ENCODE peak calls at places on chromosomes 1 and 21, in four cellular contexts. X is K562, U is HepG2, L is HCT116. S is an unnamed sample.

GRCh38 chr1:233025156-233025555 is 74.7 kb downstream of the NTPCR start:
- DNase-seq in X (peak), U (peak), L (no peak), S (peak)

GRCh38 chr1:20589331-20590312 is 725 bp downstream of the CDA start:
- DNase-seq in X (peak), U (no peak), L (no peak), S (no peak)

GRCh38 chr1:64241069-64241468 is 37.6 kb downstream of the UBE2U start:
- DNase-seq in X (no peak), U (no peak), L (no peak), S (no peak)

GRCh38 chr1:219313961-219314360 is 140.3 kb downstream of the LYPLAL1 start:
- DNase-seq in X (no peak), U (no peak), L (no peak), S (no peak)

GRCh38 chr1:109197163-109198042 is 16.3 kb upstream of the SARS1 start:
- DNase-seq in X (peak), U (peak), L (peak), S (peak)

GRCh38 chr1:57591854-57592253 is 168.0 kb upstream of the DAB1 start:
- DNase-seq in X (no peak), U (no peak), L (no peak), S (no peak)

GRCh38 chr1:200873671-200874397 is 1.1 kb downstream of the GPR25 start:
- DNase-seq in X (no peak), U (no peak), L (no peak), S (no peak)

GRCh38 chr1:26225033-26225831 is 8.8 kb upstream of the CEP85 start:
- DNase-seq in X (no peak), U (peak), L (no peak), S (no peak)

GRCh38 chr21:42112223-42112622 is 41.1 kb downstream of the UMODL1 start:
- DNase-seq in X (no peak), U (no peak), L (no peak), S (no peak)

GRCh38 chr21:28793043-28793442 is 199.6 kb downstream of the LTN1 start:
- DNase-seq in X (peak), U (no peak), L (no peak), S (no peak)

GRCh38 chr1:84506729-84507453 is 510 bp upstream of the GNG5 start:
- DNase-seq in X (peak), U (no peak), L (no peak), S (no peak)

GRCh38 chr1:84504580-84505021 is 1.6 kb upstream of the SPATA1 start:
- DNase-seq in X (peak), U (no peak), L (no peak), S (no peak)

GRCh38 chr1:84505167-84506001 is 802 bp upstream of the SPATA1 start:
- DNase-seq in X (peak), U (peak), L (no peak), S (no peak)

GRCh38 chr1:84508510-84508909 is 2.1 kb upstream of the GNG5 start:
- DNase-seq in X (no peak), U (peak), L (no peak), S (no peak)

GRCh38 chr1:84506002-84506728 is at the start of the genes GNG5 and SPATA1:
- DNase-seq in X (peak), U (peak), L (peak), S (peak)
- TF ChIP-seq REST in X (peak), U (peak), L (no peak), S (no peak)

GRCh38 chr1:202090994-202091393 is 31.7 kb upstream of the GPR37L1 start:
- DNase-seq in X (no peak), U (peak), L (no peak), S (no peak)
- TF ChIP-seq TCF7L2 in X (no peak), U (no peak), L (no peak), S (no peak)

GRCh38 chr1:22123901-22124404 is 18.9 kb downstream of the WNT4 start:
- DNase-seq in X (no peak), U (no peak), L (no peak), S (no peak)

GRCh38 chr1:22122273-22123070 is 20.4 kb downstream of the WNT4 start:
- DNase-seq in X (no peak), U (no peak), L (no peak), S (no peak)

GRCh38 chr1:22126531-22126930 is 16.4 kb downstream of the WNT4 start:
- DNase-seq in X (no peak), U (no peak), L (no peak), S (no peak)

GRCh38 chr1:22123071-22123390 is 19.9 kb downstream of the WNT4 start:
- DNase-seq in X (no peak), U (no peak), L (no peak), S (no peak)

GRCh38 chr1:22124592-22125229 is 18.2 kb downstream of the WNT4 start:
- DNase-seq in X (no peak), U (no peak), L (no peak), S (no peak)
- TF ChIP-seq REST in X (no peak), U (no peak), L (no peak), S (no peak)

GRCh38 chr1:169523904-169524303 is 38.2 kb upstream of the SLC19A2 start:
- DNase-seq in X (no peak), U (no peak), L (no peak), S (no peak)
- TF ChIP-seq TCF7L2 in X (no peak), U (no peak), L (no peak), S (no peak)

GRCh38 chr1:11053758-11054137 is 6.1 kb downstream of the SRM start:
- DNase-seq in X (peak), U (no peak), L (no peak), S (no peak)

GRCh38 chr1:11051781-11052510 is 4.9 kb upstream of the MASP2 start:
- DNase-seq in X (no peak), U (no peak), L (no peak), S (no peak)

GRCh38 chr1:11054181-11054580 is 5.6 kb downstream of the SRM start:
- DNase-seq in X (no peak), U (no peak), L (no peak), S (no peak)

GRCh38 chr1:11054666-11055065 is 5.2 kb downstream of the SRM start:
- DNase-seq in X (no peak), U (no peak), L (no peak), S (no peak)

DNA sequence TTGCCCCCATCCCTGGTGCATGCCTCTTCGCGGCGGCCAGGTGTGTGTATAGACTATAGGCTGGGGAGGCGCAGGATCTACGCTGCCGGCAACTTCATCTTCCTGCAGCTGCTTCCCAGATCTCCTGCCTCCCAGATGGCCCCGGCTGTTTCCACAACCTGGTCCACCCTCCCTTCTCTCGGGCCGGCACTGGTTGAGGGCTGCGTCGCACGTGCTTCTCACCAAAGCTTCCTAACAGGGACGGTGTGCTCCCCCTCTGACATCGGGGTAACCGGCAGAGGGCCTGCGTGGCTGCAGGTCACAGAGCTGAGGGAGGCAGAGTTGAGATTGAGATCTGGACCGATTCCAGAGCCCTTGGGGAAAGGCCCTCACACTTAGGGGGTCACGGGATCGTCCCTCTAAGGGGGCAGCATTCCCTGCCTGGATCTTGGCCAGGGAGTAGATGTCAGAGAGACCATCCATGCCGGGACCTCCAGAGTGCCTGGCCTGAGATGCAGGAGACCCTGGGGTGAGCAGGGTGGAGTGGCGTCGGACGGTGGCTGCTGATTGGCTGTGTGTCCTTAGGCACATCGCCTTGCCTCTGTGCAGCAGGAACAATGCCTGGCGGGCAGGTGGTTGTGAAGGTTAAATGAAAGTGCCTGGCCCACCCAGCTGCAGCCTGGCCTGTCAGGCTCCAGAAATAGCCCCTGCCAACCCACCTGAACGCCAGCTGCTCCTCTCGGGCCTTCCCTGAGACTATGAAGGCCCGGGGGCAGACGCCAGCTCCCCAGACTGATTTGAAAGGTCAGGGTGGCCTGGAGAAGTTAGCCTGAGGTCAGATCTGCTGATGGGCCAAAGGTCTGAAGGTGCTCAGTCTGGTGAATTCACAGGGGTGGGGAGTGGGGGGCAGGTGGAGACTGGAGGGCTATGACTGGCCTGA is 6.1 kb upstream of the MASP2 start:
- DNase-seq in X (peak), U (no peak), L (no peak), S (no peak)
- TF ChIP-seq REST in X (no peak), U (no peak), L (no peak), S (peak)

DNA sequence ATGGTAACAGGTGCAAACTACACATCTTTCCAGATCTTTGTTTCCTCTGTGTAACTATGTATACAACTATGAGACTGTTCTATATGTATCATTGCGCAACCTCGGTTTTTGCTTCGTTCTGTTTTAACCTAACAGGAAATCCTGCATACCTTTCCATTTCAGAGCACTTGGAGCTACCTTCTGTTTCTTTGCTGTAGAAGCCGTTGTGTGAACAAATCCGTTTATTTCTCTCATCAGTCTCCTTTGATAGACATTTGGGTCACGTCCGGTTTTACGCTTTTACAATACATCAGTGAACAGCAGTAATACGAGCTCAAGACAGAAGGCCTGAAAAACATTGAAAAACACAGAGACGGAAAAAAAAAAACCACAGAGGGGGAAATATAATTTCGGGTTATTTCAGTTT is 10.5 kb downstream of the ATP5IF1 start:
- DNase-seq in X (no peak), U (peak), L (no peak), S (no peak)
- TF ChIP-seq TCF7L2 in X (no peak), U (no peak), L (no peak), S (no peak)